ENCODE peak calls at places on chromosomes 5 and 9, in six cellular contexts. K, O, L, P, Q and J are unnamed samples. For H3K9me2, the result is how much of the 10 kb centered on the place peaks cover.

GRCh38 chr5:160747963-160748362 is 104.0 kb downstream of the ATP10B start:
- DNase-seq in K (no peak), O (no peak), L (no peak), P (no peak), Q (no peak), J (peak)

GRCh38 chr9:114285166-114285867 is 37.6 kb upstream of the ORM1 start:
- DNase-seq in K (peak), O (no peak), L (peak), P (peak), Q (no peak), J (no peak)

GRCh38 chr5:168740821-168741213 is 161.6 kb upstream of the PANK3 start:
- DNase-seq in K (no peak), O (no peak), L (no peak), P (no peak), Q (no peak), J (no peak)

GRCh38 chr5:127492854-127493738 is 24.3 kb upstream of the PRRC1 start:
- DNase-seq in K (peak), O (peak), L (peak), P (peak), Q (peak), J (peak)

GRCh38 chr9:135344523-135344901 is 135.1 kb upstream of the PPP1R26 start:
- DNase-seq in K (no peak), O (no peak), L (no peak), P (no peak), Q (no peak), J (no peak)

GRCh38 chr5:176744584-176744965 is 65.8 kb upstream of the UNC5A start:
- DNase-seq in K (peak), O (no peak), L (peak), P (no peak), Q (peak), J (no peak)

GRCh38 chr5:113089653-113090335 is 113.2 kb downstream of the DCP2 start:
- DNase-seq in K (no peak), O (no peak), L (no peak), P (peak), Q (no peak), J (no peak)

GRCh38 chr5:119360905-119361605 is 5.2 kb downstream of the TNFAIP8 start:
- DNase-seq in K (peak), O (no peak), L (no peak), P (peak), Q (no peak), J (no peak)

GRCh38 chr9:103872811-103873210 is 221.3 kb upstream of the SMC2 start:
- DNase-seq in K (no peak), O (no peak), L (no peak), P (no peak), Q (no peak), J (no peak)

GRCh38 chr5:132298305-132298704 is 4.1 kb downstream of the SLC22A4 start:
- DNase-seq in K (no peak), O (no peak), L (no peak), P (no peak), Q (no peak), J (no peak)

GRCh38 chr9:137298983-137299521 is 3.0 kb downstream of the NRARP start:
- DNase-seq in K (no peak), O (no peak), L (no peak), P (no peak), Q (no peak), J (no peak)

GRCh38 chr9:3498691-3499090 is 27.1 kb downstream of the RFX3 start:
- DNase-seq in K (no peak), O (no peak), L (peak), P (no peak), Q (peak), J (no peak)

GRCh38 chr9:128587453-128587852 is 35.1 kb downstream of the SPTAN1 start:
- DNase-seq in K (no peak), O (no peak), L (no peak), P (no peak), Q (no peak), J (peak)

GRCh38 chr5:105752801-105753200 is 1917.9 kb downstream of the EFNA5 start:
- DNase-seq in K (peak), O (no peak), L (no peak), P (no peak), Q (no peak), J (no peak)

GRCh38 chr9:138025417-138025816 is 147.8 kb downstream of the CACNA1B start:
- DNase-seq in K (no peak), O (no peak), L (no peak), P (no peak), Q (no peak), J (no peak)

GRCh38 chr9:130433168-130433946 is 11.4 kb upstream of the ASS1 start:
- DNase-seq in K (peak), O (no peak), L (peak), P (peak), Q (no peak), J (no peak)

GRCh38 chr9:14824481-14824880 is 85.7 kb downstream of the FREM1 start:
- DNase-seq in K (no peak), O (no peak), L (no peak), P (no peak), Q (peak), J (no peak)

GRCh38 chr9:129828969-129829368 is 5.0 kb upstream of the TOR1A start:
- DNase-seq in K (no peak), O (no peak), L (no peak), P (no peak), Q (no peak), J (no peak)

GRCh38 chr5:135185461-135186075 is 151.5 kb upstream of the PITX1 start:
- DNase-seq in K (no peak), O (no peak), L (no peak), P (peak), Q (peak), J (no peak)

GRCh38 chr5:159100928-159101646 is 1.4 kb upstream of the EBF1 start:
- DNase-seq in K (no peak), O (no peak), L (no peak), P (peak), Q (peak), J (no peak)

GRCh38 chr9:73125651-73126050 is 26.0 kb upstream of the ANXA1 start:
- DNase-seq in K (peak), O (no peak), L (no peak), P (peak), Q (no peak), J (no peak)

GRCh38 chr5:82808960-82809359 is 268.2 kb downstream of the TMEM167A start:
- DNase-seq in K (no peak), O (no peak), L (no peak), P (no peak), Q (no peak), J (no peak)

GRCh38 chr9:75855509-75855908 is 35.0 kb upstream of the PCSK5 start:
- DNase-seq in K (peak), O (peak), L (no peak), P (peak), Q (peak), J (peak)

GRCh38 chr9:133919253-133920115 is 72.6 kb downstream of the VAV2 start:
- DNase-seq in K (no peak), O (no peak), L (no peak), P (no peak), Q (no peak), J (no peak)

GRCh38 chr9:36893148-36893547 is 140.9 kb downstream of the PAX5 start:
- DNase-seq in K (no peak), O (no peak), L (no peak), P (no peak), Q (no peak), J (no peak)

DNA sequence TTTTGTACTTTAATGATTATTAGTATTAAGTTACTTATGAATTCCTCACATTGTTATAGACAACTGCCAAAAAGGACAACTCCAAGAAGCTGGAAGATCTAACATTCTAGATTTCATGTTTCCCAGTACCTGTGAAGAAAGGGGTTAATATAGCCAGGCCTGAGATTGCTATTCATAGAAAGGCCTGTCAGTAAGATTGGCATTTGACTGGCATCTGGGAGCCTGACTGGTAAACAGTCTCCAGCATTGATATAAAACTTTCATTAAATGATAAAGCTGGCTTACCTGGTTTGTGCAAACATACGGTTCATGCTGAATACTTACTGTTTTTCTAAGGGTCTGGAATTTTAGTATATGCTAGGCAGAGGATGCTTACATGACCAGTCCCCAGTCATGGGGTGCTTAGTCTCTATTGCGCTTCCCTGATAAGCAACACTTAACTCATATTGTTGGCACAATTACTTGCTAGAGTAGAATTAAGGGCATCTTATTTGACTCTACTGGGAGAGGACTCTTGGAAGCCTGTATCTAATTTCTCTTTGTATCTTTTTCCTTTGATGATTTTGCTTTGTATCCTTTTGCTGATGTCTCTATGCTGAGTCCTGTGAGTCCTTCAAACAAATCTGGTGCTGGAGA is 340.4 kb upstream of the SEMA6A start:
- DNase-seq in K (no peak), O (no peak), L (no peak), P (no peak), Q (no peak), J (no peak)
- H3K9me2 ChIP-seq in K (under half), O (under half), L (under half), P (under half), Q (under half), J (under half)

GRCh38 chr9:110317921-110318320 is 19.7 kb downstream of the TXNDC8 start:
- DNase-seq in K (no peak), O (no peak), L (no peak), P (no peak), Q (no peak), J (no peak)

GRCh38 chr9:110319781-110320180 is 17.9 kb downstream of the TXNDC8 start:
- DNase-seq in K (no peak), O (no peak), L (no peak), P (peak), Q (no peak), J (no peak)

GRCh38 chr9:110320651-110321050 is 17.0 kb downstream of the TXNDC8 start:
- DNase-seq in K (no peak), O (no peak), L (no peak), P (peak), Q (no peak), J (no peak)

GRCh38 chr9:110321055-110321454 is 16.6 kb downstream of the TXNDC8 start:
- DNase-seq in K (no peak), O (no peak), L (no peak), P (peak), Q (no peak), J (no peak)

DNA sequence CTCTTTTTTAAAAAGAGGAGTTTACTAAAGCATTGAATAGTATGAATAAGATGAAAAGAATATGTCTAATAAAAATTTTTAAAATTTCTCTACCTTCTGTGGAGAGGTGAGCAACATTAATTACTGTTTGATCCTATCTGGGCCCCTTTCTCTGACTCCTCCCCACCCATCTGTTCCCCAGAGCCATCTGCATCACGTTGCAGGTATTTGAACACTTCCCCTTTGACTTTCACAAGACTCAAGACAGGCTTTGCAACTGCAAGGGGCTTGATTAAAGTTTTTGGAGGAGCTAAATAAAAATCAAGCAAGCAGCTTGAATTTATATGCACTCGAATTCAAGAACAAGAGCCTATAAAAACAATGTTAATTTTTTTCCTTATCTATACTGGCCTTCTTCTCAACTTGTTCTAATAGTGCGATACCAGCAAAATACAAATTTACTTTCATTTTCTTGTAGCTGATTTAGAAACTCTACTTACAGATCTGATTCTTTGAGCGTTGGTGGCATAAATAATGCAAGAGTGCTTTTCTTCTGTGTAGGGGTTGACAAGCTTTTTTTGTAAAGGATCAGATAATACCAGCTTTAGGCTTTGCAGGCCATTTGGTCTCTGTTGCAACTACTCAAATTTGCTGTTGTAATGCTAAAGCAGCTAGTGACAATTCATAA is 21.3 kb downstream of the TXNDC8 start:
- DNase-seq in K (no peak), O (no peak), L (no peak), P (no peak), Q (peak), J (peak)
- H2AFZ ChIP-seq in K (no peak), O (no peak), L (no peak), P (no peak), Q (peak), J (peak)

GRCh38 chr9:109910616-109911568 is 130.9 kb downstream of the PALM2AKAP2 start:
- DNase-seq in K (peak), O (no peak), L (no peak), P (peak), Q (no peak), J (no peak)

GRCh38 chr9:109914280-109915027 is 134.5 kb downstream of the PALM2AKAP2 start:
- DNase-seq in K (peak), O (no peak), L (no peak), P (peak), Q (peak), J (peak)

GRCh38 chr9:109913461-109913810 is 133.4 kb downstream of the PALM2AKAP2 start:
- DNase-seq in K (no peak), O (no peak), L (no peak), P (peak), Q (no peak), J (no peak)

GRCh38 chr9:109912726-109913460 is 132.9 kb downstream of the PALM2AKAP2 start:
- DNase-seq in K (peak), O (no peak), L (no peak), P (peak), Q (no peak), J (peak)

GRCh38 chr9:109912082-109912581 is 132.1 kb downstream of the PALM2AKAP2 start:
- DNase-seq in K (peak), O (no peak), L (no peak), P (peak), Q (no peak), J (no peak)
- H3K9ac ChIP-seq in K (peak), O (no peak), L (peak), P (peak), Q (no peak), J (no peak)

GRCh38 chr9:82894961-82895902 is 167.7 kb downstream of the RASEF start:
- DNase-seq in K (no peak), O (no peak), L (peak), P (no peak), Q (no peak), J (no peak)
- H3K9me2 ChIP-seq in K (under half), O (under half), L (under half), P (under half), Q (under half), J (under half)

GRCh38 chr9:84791608-84792007 is 122.1 kb downstream of the NTRK2 start:
- DNase-seq in K (no peak), O (no peak), L (no peak), P (no peak), Q (no peak), J (no peak)
- H2AFZ ChIP-seq in K (no peak), O (no peak), L (no peak), P (no peak), Q (no peak), J (no peak)

GRCh38 chr5:158807-159447 is 32.4 kb upstream of the LRRC14B start:
- DNase-seq in K (no peak), O (no peak), L (no peak), P (no peak), Q (no peak), J (no peak)
- H3K9ac ChIP-seq in K (peak), O (no peak), L (no peak), P (no peak), Q (no peak), J (no peak)

DNA sequence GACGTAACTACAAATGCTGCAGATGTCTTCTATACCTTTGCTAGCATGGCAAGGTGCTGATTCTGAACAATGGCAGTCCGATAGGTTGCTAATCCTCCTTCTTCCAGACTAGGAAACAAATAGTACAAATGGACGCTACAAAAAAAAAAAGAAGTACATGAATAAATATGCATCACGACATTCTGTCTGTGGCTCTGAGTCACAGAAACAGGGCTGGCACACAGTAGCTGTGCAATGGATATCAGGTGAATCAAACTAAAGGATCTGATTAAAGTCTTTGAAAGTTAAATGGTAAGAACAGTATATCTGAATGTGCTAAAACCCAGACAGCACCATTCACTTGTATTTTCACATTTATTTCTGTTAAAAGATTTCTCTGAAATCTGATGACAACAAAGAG is 96.2 kb downstream of the DROSHA start:
- DNase-seq in K (no peak), O (no peak), L (no peak), P (no peak), Q (no peak), J (no peak)
- H3K9me2 ChIP-seq in K (under half), O (under half), L (under half), P (under half), Q (under half), J (under half)

GRCh38 chr5:87949665-87950640 is 318.7 kb downstream of the TMEM161B start:
- DNase-seq in K (no peak), O (no peak), L (no peak), P (no peak), Q (no peak), J (no peak)

GRCh38 chr5:87954121-87954520 is 314.5 kb downstream of the TMEM161B start:
- DNase-seq in K (no peak), O (no peak), L (no peak), P (no peak), Q (no peak), J (no peak)

GRCh38 chr5:87951661-87952060 is 317.0 kb downstream of the TMEM161B start:
- DNase-seq in K (no peak), O (no peak), L (no peak), P (no peak), Q (no peak), J (no peak)
- H2AFZ ChIP-seq in K (no peak), O (no peak), L (no peak), P (no peak), Q (no peak), J (no peak)